ENCODE peak calls at places on chromosomes 6 and 20, in seven cellular contexts. P is sigmoid colon, E is upper lobe of right lung, K is kidney, Z is body of pancreas, S is ascending aorta, Y is uterus. A is an unnamed sample.

GRCh38 chr6:32970413-32971244 is 2.2 kb downstream of the BRD2 start:
- DNase-seq in P (peak; percentile 96), E (peak; percentile 95), K (peak; percentile 98), Z (peak; percentile 85), S (peak; percentile 93), Y (peak; percentile 92), A (peak; percentile 93)

GRCh38 chr6:36052092-36052491 is 24.5 kb downstream of the MAPK14 start:
- DNase-seq in P (peak; percentile 69), E (no peak), K (no peak), Z (no peak), S (no peak), Y (no peak), A (no peak)

GRCh38 chr20:53276143-53276542 is 304.0 kb downstream of the TSHZ2 start:
- DNase-seq in P (no peak), E (no peak), K (no peak), Z (peak; percentile 63), S (no peak), Y (no peak), A (peak; percentile 19)

GRCh38 chr6:146433881-146434741 is 109.5 kb upstream of the RAB32 start:
- DNase-seq in P (no peak), E (peak; percentile 65), K (peak; percentile 72), Z (peak; percentile 17), S (no peak), Y (no peak), A (no peak)

GRCh38 chr6:27295301-27296079 is 16.6 kb downstream of the POM121L2 start:
- DNase-seq in P (no peak), E (no peak), K (no peak), Z (no peak), S (no peak), Y (no peak), A (no peak)

GRCh38 chr6:136016228-136017225 is 165.0 kb downstream of the PDE7B start:
- DNase-seq in P (no peak), E (peak; percentile 62), K (no peak), Z (no peak), S (no peak), Y (no peak), A (no peak)

GRCh38 chr6:52517502-52518278 is 59.2 kb downstream of the TRAM2 start:
- DNase-seq in P (peak; percentile 96), E (no peak), K (peak; percentile 92), Z (peak; percentile 66), S (peak; percentile 96), Y (peak; percentile 92), A (peak; percentile 91)

GRCh38 chr6:135850882-135851281 is 619 bp upstream of the PDE7B start:
- DNase-seq in P (no peak), E (no peak), K (no peak), Z (no peak), S (no peak), Y (no peak), A (no peak)

GRCh38 chr6:145204258-145204766 is 531.0 kb downstream of the EPM2A start:
- DNase-seq in P (no peak), E (no peak), K (no peak), Z (no peak), S (no peak), Y (no peak), A (no peak)

GRCh38 chr6:159513914-159514313 is 179.1 kb downstream of the SOD2 start:
- DNase-seq in P (no peak), E (no peak), K (no peak), Z (no peak), S (no peak), Y (no peak), A (no peak)

GRCh38 chr6:168908887-168909286 is 344.8 kb downstream of the THBS2 start:
- DNase-seq in P (no peak), E (no peak), K (no peak), Z (no peak), S (peak; percentile 45), Y (no peak), A (no peak)

GRCh38 chr6:144349690-144350132 is 64.6 kb downstream of the UTRN start:
- DNase-seq in P (no peak), E (no peak), K (no peak), Z (no peak), S (no peak), Y (no peak), A (peak; percentile 56)

GRCh38 chr20:51062065-51062464 is 39.2 kb upstream of the KCNG1 start:
- DNase-seq in P (no peak), E (no peak), K (no peak), Z (no peak), S (no peak), Y (no peak), A (no peak)

GRCh38 chr6:44002591-44003344 is 124.5 kb downstream of the MRPL14 start:
- DNase-seq in P (no peak), E (peak; percentile 81), K (peak; percentile 91), Z (peak; percentile 59), S (peak; percentile 72), Y (peak; percentile 60), A (peak; percentile 64)

GRCh38 chr6:14664616-14665315 is 547.2 kb downstream of the CD83 start:
- DNase-seq in P (no peak), E (no peak), K (no peak), Z (no peak), S (no peak), Y (no peak), A (no peak)

GRCh38 chr20:674936-675452 is 608 bp downstream of the SCRT2 start:
- DNase-seq in P (no peak), E (no peak), K (no peak), Z (no peak), S (no peak), Y (no peak), A (no peak)

GRCh38 chr20:675453-676314 is at the start of gene SCRT2:
- DNase-seq in P (peak; percentile 81), E (peak; percentile 90), K (peak; percentile 88), Z (peak; percentile 82), S (peak; percentile 83), Y (peak; percentile 79), A (peak; percentile 83)

GRCh38 chr20:671252-672030 is 4.2 kb downstream of the SCRT2 start:
- DNase-seq in P (no peak), E (no peak), K (no peak), Z (no peak), S (no peak), Y (no peak), A (no peak)

GRCh38 chr20:672975-673604 is 2.5 kb downstream of the SCRT2 start:
- DNase-seq in P (no peak), E (no peak), K (no peak), Z (no peak), S (no peak), Y (no peak), A (no peak)

DNA sequence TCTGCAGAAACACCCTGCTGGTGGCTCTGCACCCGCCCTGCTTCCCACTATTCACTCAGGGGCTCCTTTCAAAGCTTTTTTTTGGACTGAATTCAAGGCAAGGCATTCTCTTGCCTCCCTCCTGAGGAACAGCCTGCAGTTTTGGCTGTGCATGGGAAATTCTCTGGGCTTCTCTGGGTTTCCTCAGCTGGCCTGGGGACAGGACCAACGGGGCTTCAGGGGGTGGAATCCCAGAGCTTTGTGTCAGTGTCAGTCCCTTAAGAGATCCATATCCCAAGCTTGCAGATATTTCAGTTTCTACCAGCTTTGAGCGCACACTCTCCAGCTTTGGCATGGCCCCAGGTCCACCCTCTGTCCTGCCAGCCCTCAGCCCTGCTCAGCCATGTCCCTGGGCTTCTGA is 2.0 kb downstream of the SCRT2 start:
- DNase-seq in P (no peak), E (no peak), K (no peak), Z (no peak), S (no peak), Y (no peak), A (no peak)
- H3K27ac ChIP-seq in P (no peak overlapping the region), E (no peak overlapping the region), K (no peak overlapping the region), Z (no peak overlapping the region), S (no peak overlapping the region), Y (no peak overlapping the region), A (no peak overlapping the region)

GRCh38 chr20:20744170-20744725 is 31.8 kb upstream of the RALGAPA2 start:
- DNase-seq in P (no peak), E (no peak), K (no peak), Z (no peak), S (no peak), Y (no peak), A (no peak)
- H3K4me3 ChIP-seq in P (no peak overlapping the region), E (no peak overlapping the region), K (no peak overlapping the region), Z (no peak overlapping the region), S (no peak overlapping the region), Y (no peak overlapping the region), A (no peak overlapping the region)

GRCh38 chr6:54056105-54056504 is 55.1 kb upstream of the MLIP start:
- DNase-seq in P (no peak), E (no peak), K (no peak), Z (no peak), S (no peak), Y (no peak), A (no peak)

GRCh38 chr6:54057068-54057467 is 54.2 kb upstream of the MLIP start:
- DNase-seq in P (no peak), E (no peak), K (no peak), Z (no peak), S (no peak), Y (no peak), A (no peak)

GRCh38 chr6:54058236-54058635 is 53.0 kb upstream of the MLIP start:
- DNase-seq in P (no peak), E (no peak), K (no peak), Z (no peak), S (no peak), Y (no peak), A (no peak)

GRCh38 chr6:54050750-54051149 is 60.5 kb upstream of the MLIP start:
- DNase-seq in P (no peak), E (no peak), K (no peak), Z (no peak), S (no peak), Y (no peak), A (no peak)

GRCh38 chr6:54053893-54054391 is 57.3 kb upstream of the MLIP start:
- DNase-seq in P (no peak), E (no peak), K (no peak), Z (no peak), S (peak; percentile 70), Y (no peak), A (no peak)
- H3K27ac ChIP-seq in P (peak overlapping the region; percentile 30), E (peak overlapping the region; percentile 9), K (no peak overlapping the region), Z (no peak overlapping the region), S (no peak overlapping the region), Y (no peak overlapping the region), A (peak overlapping the region; percentile 62)

GRCh38 chr20:35541118-35541782 is 628 bp upstream of the ERGIC3 start:
- DNase-seq in P (no peak), E (no peak), K (no peak), Z (no peak), S (no peak), Y (no peak), A (no peak)

GRCh38 chr20:35541783-35542662 is at the start of gene ERGIC3:
- DNase-seq in P (peak; percentile 98), E (peak; percentile 99), K (peak; percentile 99), Z (peak; percentile 98), S (peak; percentile 98), Y (peak; percentile 98), A (peak; percentile 98)

GRCh38 chr20:35546127-35546526 is 4.2 kb downstream of the ERGIC3 start:
- DNase-seq in P (no peak), E (no peak), K (no peak), Z (no peak), S (no peak), Y (no peak), A (no peak)

GRCh38 chr20:35544436-35544835 is 2.6 kb downstream of the ERGIC3 start:
- DNase-seq in P (no peak), E (no peak), K (no peak), Z (no peak), S (no peak), Y (no peak), A (no peak)

DNA sequence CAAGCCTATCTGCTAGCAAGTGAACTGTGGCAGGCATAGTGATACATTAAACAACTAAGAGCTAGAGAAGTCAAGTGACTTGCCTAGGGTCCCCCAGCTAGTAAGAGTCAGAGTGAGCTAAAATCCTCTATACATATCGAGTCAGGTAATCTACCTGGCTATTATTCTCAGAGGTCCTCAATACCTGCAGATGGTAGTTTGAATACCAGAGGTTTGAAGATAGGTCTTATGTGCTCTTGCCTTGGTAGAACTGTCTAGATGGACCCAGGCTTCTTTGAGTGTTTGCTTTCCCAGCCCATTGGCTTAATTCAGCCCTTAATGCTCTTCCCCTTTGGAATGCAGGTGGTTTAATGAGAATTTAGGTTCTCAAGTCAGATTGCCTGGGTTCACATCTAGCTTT is 1.1 kb downstream of the ERGIC3 start:
- DNase-seq in P (no peak), E (no peak), K (no peak), Z (no peak), S (no peak), Y (no peak), A (no peak)
- H3K4me3 ChIP-seq in P (no peak overlapping the region), E (no peak overlapping the region), K (no peak overlapping the region), Z (no peak overlapping the region), S (peak overlapping the region; percentile 75), Y (no peak overlapping the region), A (no peak overlapping the region)